ENCODE peak calls at places on chromosomes 4 and X, in five cellular contexts. L is esophagus muscularis mucosa, Z is SK-N-SH, G is HepG2, H is transverse colon. P is an unnamed sample.

GRCh38 chrX:150767045-150767395 is 73.8 kb downstream of the MTMR1 start:
- DNase-seq in G (no peak), L (no peak), H (no peak), Z (no peak), P (no peak)

GRCh38 chr4:142406051-142406549 is 440.0 kb downstream of the INPP4B start:
- DNase-seq in G (no peak), H (no peak), Z (no peak), L (no peak), P (no peak)

GRCh38 chr4:61468091-61468720 is 268.1 kb downstream of the ADGRL3 start:
- DNase-seq in Z (no peak), G (no peak), H (no peak), L (no peak), P (no peak)

GRCh38 chr4:54077812-54078211 is 13.4 kb upstream of the CHIC2 start:
- DNase-seq in L (no peak), H (no peak), G (no peak), Z (no peak), P (no peak)

GRCh38 chrX:134734343-134735001 is 76.2 kb upstream of the PLAC1 start:
- DNase-seq in G (no peak), L (no peak), Z (peak), H (no peak), P (no peak)

GRCh38 chr4:174211611-174212044 is 71.8 kb downstream of the FBXO8 start:
- DNase-seq in H (no peak), L (no peak), Z (no peak), G (no peak), P (no peak)

GRCh38 chr4:113169368-113169767 is 119.9 kb downstream of the ANK2 start:
- DNase-seq in Z (no peak), H (no peak), G (peak), L (no peak), P (no peak)

GRCh38 chr4:8304827-8305695 is 35.5 kb downstream of the HTRA3 start:
- DNase-seq in Z (no peak), H (no peak), G (no peak), L (no peak), P (peak)

GRCh38 chr4:98653006-98653405 is 5.4 kb downstream of the TSPAN5 start:
- DNase-seq in Z (no peak), G (no peak), L (no peak), H (no peak), P (no peak)

DNA sequence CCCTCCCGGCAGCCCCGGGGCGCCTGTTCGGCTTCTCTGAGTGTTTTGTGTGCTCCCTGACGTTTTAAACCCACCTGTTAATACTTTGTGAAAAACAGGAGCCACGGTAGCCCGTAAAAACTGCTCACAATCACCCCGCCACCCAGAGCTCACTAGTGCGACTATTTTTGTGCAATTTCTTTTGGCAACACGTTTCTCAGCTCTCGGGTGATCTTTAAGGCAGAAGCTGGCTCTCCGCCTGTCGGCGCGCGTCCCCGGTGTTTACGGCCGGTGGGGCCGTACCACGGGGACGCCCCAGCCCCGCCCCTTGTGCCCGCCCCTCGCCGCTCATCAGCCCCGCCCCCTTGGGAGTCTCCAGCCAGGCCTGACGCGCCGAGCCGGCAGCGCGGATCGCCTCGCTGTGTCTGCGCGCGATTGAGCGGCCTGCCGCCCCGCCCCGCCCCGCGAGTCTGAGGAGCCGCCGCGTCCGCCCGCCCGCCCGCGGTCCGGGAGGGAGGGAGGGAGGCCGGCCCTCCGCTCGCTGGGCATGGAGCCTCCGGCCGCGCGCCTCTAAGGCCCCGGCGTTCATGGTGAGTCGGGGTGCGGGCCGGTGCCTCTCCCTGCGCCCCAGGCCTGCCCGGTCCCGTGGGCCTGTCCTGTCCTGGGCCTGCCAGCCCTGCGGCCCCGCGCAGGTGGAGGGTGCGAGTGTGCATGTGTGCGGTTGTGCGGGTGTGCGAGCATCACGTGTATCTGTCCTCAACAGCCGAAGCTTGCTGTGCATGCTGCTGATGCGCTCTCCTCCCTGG is 56.2 kb upstream of the TADA2B start:
- DNase-seq in L (peak), Z (peak), H (peak), G (peak), P (peak)
- TF ChIP-seq POLR2AphosphoS5 in L (peak), Z (peak), H (peak), G (peak), P (peak)

DNA sequence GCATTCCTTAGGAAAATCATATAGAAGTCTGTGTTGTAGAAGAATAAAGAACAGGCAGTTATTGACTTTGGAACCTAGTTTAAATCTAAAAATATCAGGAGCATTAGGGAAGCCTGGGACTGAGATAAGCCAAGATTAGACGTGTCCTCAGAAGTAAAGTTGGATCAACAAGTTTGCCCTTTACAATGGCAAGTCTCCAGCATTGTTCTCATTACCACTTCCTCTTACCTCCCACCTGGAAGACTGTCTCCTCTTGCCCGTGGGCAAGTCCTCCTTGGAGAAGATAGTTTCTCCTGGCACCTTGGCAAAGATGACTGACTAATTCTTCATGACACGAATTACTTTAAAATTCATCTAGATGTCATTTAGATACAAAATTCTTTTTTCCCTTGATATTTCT is 37.8 kb downstream of the CNKSR2 start:
- DNase-seq in L (no peak), H (no peak), Z (no peak), G (no peak), P (no peak)
- TF ChIP-seq EP300 in L (no peak), H (no peak), Z (no peak), G (no peak), P (no peak)

DNA sequence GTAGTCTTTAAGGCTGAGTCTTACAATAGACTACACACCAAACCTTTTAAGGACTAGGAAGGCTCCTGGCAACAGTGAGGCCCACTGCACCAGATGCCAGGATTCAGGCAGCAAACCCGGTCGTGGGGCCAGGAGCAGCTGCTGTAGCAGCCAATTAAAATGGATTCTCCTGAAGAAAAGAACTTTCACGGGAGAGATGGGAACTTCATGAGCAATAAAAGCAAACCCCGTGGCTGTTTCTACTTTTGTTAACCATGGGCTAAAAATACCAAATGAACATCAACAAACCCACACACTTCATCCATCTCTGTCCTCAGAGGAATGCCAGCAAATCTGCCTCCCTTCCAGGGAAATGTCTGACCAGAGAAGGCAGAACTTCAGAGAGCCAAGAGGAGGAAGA is 101.3 kb downstream of the BTC start:
- DNase-seq in H (peak), Z (no peak), L (no peak), G (no peak), P (no peak)
- H3K4me3 ChIP-seq in H (no peak), Z (no peak), L (no peak), G (no peak), P (no peak)

DNA sequence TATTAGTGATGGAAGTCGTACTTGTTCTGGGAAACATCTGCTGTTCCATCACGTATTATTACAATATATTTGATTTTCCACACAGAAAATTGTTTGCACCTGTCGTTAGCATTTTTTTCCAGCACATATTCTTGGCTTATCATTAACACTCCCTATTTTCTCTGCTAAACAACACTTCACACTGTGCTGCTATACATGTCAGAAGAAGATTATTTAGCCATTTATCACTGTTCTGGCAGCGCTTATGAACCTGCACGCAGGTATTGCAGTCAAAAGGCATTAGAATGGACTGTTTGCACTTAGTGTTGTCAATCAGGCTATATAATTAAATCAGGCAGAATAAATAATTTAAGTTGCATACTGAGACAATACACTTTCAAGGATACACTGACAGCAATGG is 218.6 kb downstream of the CHM start:
- DNase-seq in G (no peak), Z (no peak), L (no peak), H (no peak), P (no peak)
- TF ChIP-seq POLR2AphosphoS5 in G (no peak), Z (no peak), L (no peak), H (no peak), P (no peak)

GRCh38 chr4:185209031-185209851 is at the start of gene SNX25:
- DNase-seq in H (peak), Z (peak), L (no peak), G (peak), P (peak)
- TF ChIP-seq EP300 in H (no peak), Z (no peak), L (no peak), G (no peak), P (no peak)

DNA sequence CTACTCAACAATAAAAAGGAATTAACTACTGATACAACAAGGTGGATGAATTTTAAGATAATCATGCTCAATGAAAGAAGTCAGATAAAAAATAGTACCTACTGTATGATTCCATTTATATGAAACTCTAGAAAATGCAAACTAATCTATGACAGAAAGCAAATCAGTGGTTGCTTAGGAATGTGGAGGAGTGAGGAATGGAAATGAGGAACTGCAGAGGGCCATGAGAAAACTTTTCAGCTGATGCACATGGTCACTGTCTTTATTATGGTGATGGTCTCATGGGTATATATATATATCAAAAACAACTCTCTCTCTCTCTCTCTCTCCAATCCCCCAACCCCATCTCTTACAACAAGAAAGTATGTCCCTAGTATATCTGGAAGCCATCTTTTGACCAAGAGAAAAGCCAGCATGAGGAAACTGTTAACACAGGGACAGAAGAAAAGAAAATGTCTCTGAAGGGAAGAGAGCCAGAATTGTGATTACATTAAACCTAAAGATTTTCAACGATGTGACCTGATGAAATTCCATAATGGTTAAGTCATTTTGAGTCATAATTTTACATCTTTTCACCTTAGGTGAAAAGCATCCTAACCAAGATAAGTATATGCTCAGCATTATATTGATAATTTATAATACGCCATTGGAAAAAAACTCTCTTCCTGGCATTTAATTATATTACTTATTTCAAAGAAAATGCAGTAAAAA is 8.5 kb upstream of the NFKB1 start:
- DNase-seq in H (no peak), L (no peak), G (no peak), Z (no peak), P (no peak)
- H3K4me3 ChIP-seq in H (no peak), L (no peak), G (no peak), Z (no peak), P (no peak)

GRCh38 chr4:39976945-39977488 is 694 bp downstream of the PDS5A start:
- DNase-seq in Z (no peak), H (peak), G (no peak), L (no peak), P (peak)
- TF ChIP-seq POLR2AphosphoS5 in Z (no peak), H (no peak), G (no peak), L (no peak), P (no peak)

DNA sequence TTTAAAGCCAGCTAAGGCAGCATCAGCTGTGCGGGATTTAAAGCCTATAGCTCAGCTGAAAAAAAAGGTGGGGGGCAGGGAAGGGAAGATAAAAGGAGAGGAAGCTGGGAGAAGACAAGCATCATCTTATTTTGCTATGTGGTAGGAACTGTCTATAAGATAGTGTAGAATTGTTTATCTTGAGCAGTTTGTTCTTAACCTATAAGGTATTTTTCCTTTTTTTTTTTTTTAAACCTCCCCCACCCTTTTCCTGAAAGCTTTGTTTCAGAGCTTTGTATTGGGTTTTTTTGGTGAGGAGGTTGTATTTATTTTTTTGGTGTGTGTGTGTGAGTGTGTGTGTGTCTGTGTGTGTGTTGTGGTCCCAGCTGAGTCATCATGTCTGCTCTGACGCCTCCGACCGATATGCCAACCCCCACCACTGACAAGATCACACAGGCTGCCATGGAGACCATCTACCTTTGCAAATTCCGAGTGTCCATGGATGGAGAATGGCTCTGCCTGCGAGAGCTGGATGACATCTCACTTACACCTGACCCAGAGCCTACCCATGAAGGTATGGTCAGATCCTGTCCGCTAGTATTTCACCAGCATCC is 531 bp downstream of the RUFY3 start:
- DNase-seq in L (no peak), H (no peak), Z (peak), G (no peak), P (no peak)
- TF ChIP-seq EP300 in L (no peak), H (no peak), Z (no peak), G (no peak), P (no peak)

DNA sequence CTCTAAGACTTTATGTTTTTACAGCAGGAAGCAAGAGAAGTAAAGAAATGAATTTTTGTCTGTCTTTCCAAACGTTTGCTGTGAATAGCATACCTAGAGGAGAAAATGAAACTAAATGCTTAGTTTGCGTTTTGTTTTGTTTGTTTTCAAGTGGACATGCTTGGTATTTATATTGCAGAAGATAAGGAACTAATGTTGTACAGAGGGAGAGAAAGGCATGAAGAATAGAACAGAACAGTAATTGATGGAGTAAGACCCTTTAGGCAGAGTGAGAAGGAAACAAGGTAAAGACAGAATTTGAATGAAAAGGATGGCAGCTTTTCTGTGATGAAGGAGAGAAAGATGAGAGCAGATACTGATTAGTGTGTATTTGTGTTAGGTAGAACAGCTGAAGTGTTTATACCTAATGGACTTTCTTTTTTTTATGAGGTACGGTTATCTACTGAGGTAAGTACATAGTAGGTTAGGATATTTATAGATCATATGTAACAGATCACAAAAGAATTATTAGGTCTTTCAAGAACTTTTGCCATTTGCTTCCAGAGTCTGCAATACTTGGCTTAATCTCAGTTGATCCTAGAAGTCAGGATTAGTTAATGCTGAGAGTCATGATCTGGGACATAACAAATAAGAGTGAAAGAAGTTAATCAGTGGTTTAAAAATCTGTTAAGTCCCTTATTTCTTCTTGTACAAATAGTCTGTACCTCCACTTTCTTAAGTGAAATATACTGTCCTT is 36.9 kb downstream of the FABP2 start:
- DNase-seq in G (no peak), L (no peak), H (no peak), Z (no peak), P (no peak)
- H3K4me3 ChIP-seq in G (no peak), L (no peak), H (no peak), Z (peak), P (no peak)

DNA sequence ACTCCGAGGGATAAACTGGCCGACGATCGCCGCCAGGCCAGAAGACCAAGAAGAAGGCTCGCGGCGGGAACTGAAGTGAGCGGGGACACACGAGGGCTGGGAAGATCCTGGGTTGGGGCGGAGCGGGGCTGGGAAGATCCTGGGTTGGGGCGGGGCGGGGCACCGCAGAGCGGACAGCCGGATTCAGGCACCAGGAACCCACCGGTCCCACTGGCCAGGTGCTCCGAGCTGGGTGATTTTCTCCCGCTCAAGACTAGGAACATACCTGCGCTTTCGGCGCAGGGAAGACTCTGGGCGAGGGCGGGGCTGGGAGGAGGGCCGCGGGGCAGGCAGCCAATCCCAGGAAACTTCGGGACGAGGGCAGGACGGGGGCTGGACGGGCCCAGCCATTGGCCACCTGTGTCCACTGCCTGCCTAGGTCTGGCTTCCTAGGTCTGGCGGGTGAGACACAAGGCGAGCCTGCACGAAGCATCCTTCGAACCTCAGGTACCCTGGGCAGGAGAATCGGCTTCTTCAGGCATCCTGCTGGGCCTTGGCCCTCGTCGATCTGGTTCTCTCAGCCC is at the start of gene ERVMER34-1:
- DNase-seq in Z (peak), H (peak), G (no peak), L (no peak), P (peak)
- TF ChIP-seq POLR2AphosphoS5 in Z (no peak), H (no peak), G (no peak), L (no peak), P (no peak)

P was measured in upper lobe of left lung.